ENCODE peak calls at places on chromosomes 12 and 14, in six cellular contexts. E is astrocyte, G is left ventricle myocardium inferior, F is ovary, T is neural progenitor cell, Z is vagina. R is an unnamed sample. For H3K4me1, the result is how much of the 10 kb centered on the place peaks cover.

GRCh38 chr14:73058923-73059311 is 583 bp downstream of the RBM25 start:
- DNase-seq in E (peak), G (peak), F (no peak), T (peak), Z (no peak), R (no peak)

GRCh38 chr12:87809916-87810315 is 219.3 kb downstream of the C12orf50 start:
- DNase-seq in E (peak), G (no peak), F (no peak), T (no peak), Z (no peak), R (no peak)

GRCh38 chr12:401235-402126 is at the start of gene CCDC77:
- DNase-seq in E (peak), G (peak), F (peak), T (peak), Z (no peak), R (peak)

GRCh38 chr12:12714276-12715001 is 2.7 kb upstream of the CDKN1B start:
- DNase-seq in E (peak), G (no peak), F (no peak), T (peak), Z (no peak), R (peak)

GRCh38 chr12:47791351-47791746 is 18.3 kb downstream of the SLC48A1 start:
- DNase-seq in E (no peak), G (peak), F (no peak), T (no peak), Z (no peak), R (no peak)

GRCh38 chr12:46627686-46628085 is 198.1 kb downstream of the SLC38A4 start:
- DNase-seq in E (peak), G (no peak), F (no peak), T (no peak), Z (no peak), R (no peak)

GRCh38 chr12:46835785-46836184 is 10.0 kb upstream of the SLC38A4 start:
- DNase-seq in E (no peak), G (no peak), F (no peak), T (no peak), Z (no peak), R (no peak)

GRCh38 chr12:131674373-131674772 is 36.5 kb upstream of the SFSWAP start:
- DNase-seq in E (no peak), G (no peak), F (no peak), T (no peak), Z (no peak), R (peak)

GRCh38 chr12:45670339-45671065 is 59.0 kb upstream of the ARID2 start:
- DNase-seq in E (no peak), G (no peak), F (no peak), T (no peak), Z (no peak), R (no peak)

GRCh38 chr14:99755629-99756603 is 37.3 kb upstream of the EML1 start:
- DNase-seq in E (peak), G (peak), F (peak), T (no peak), Z (no peak), R (peak)

GRCh38 chr12:93003540-93004239 is 74.6 kb upstream of the EEA1 start:
- DNase-seq in E (no peak), G (no peak), F (no peak), T (no peak), Z (no peak), R (no peak)

GRCh38 chr12:32419520-32419960 is 20.2 kb downstream of the FGD4 start:
- DNase-seq in E (peak), G (no peak), F (no peak), T (no peak), Z (no peak), R (peak)

GRCh38 chr12:121975029-121975428 is 46.7 kb upstream of the BCL7A start:
- DNase-seq in E (no peak), G (no peak), F (no peak), T (peak), Z (no peak), R (no peak)

GRCh38 chr14:99518441-99519346 is 37.5 kb downstream of the CCNK start:
- DNase-seq in E (no peak), G (peak), F (peak), T (peak), Z (no peak), R (peak)

GRCh38 chr14:69620211-69620611 is 8.8 kb downstream of the SUSD6 start:
- DNase-seq in E (peak), G (no peak), F (no peak), T (no peak), Z (no peak), R (no peak)

GRCh38 chr12:56990648-56991318 is 15.6 kb downstream of the ZBTB39 start:
- DNase-seq in E (no peak), G (no peak), F (no peak), T (no peak), Z (peak), R (no peak)

GRCh38 chr12:77813558-77813957 is 17.1 kb upstream of the NAV3 start:
- DNase-seq in E (no peak), G (no peak), F (no peak), T (no peak), Z (no peak), R (no peak)

GRCh38 chr14:29927596-29928341 is at the start of gene PRKD1:
- DNase-seq in E (peak), G (peak), F (peak), T (peak), Z (no peak), R (peak)

GRCh38 chr14:95536036-95536577 is 1.3 kb downstream of the GLRX5 start:
- DNase-seq in E (no peak), G (no peak), F (no peak), T (peak), Z (no peak), R (no peak)

GRCh38 chr14:64186231-64187129 is 107.7 kb downstream of the ESR2 start:
- DNase-seq in E (no peak), G (no peak), F (no peak), T (peak), Z (no peak), R (no peak)

GRCh38 chr12:11762723-11763326 is 113.4 kb downstream of the ETV6 start:
- DNase-seq in E (no peak), G (no peak), F (no peak), T (no peak), Z (no peak), R (no peak)

GRCh38 chr14:92529895-92530294 is 16.3 kb downstream of the RIN3 start:
- DNase-seq in E (no peak), G (no peak), F (no peak), T (no peak), Z (no peak), R (no peak)

GRCh38 chr12:111451649-111452129 is 46.0 kb downstream of the SH2B3 start:
- DNase-seq in E (no peak), G (no peak), F (no peak), T (peak), Z (no peak), R (no peak)

GRCh38 chr14:60514378-60515243 is 5.7 kb downstream of the SIX6 start:
- DNase-seq in E (peak), G (no peak), F (no peak), T (peak), Z (no peak), R (peak)

GRCh38 chr12:47844264-47845020 is 24.7 kb upstream of the HDAC7 start:
- DNase-seq in E (no peak), G (no peak), F (no peak), T (no peak), Z (no peak), R (peak)

GRCh38 chr12:91138337-91138905 is 27.1 kb upstream of the LUM start:
- DNase-seq in E (no peak), G (peak), F (peak), T (peak), Z (no peak), R (no peak)

GRCh38 chr14:100765991-100766390 is 39.3 kb downstream of the DLK1 start:
- DNase-seq in E (no peak), G (no peak), F (no peak), T (no peak), Z (no peak), R (peak)

GRCh38 chr12:1634590-1635191 is 5.7 kb downstream of the WNT5B start:
- DNase-seq in E (peak), G (peak), F (peak), T (peak), Z (no peak), R (peak)

GRCh38 chr12:42749239-42749638 is 159.7 kb upstream of the PRICKLE1 start:
- DNase-seq in E (no peak), G (no peak), F (no peak), T (no peak), Z (no peak), R (no peak)

GRCh38 chr14:58297412-58297761 is 968 bp upstream of the ARID4A start:
- DNase-seq in E (peak), G (no peak), F (no peak), T (peak), Z (no peak), R (peak)

GRCh38 chr14:102699416-102700110 is 77.7 kb upstream of the TRAF3 start:
- DNase-seq in E (no peak), G (no peak), F (no peak), T (no peak), Z (no peak), R (no peak)

GRCh38 chr12:22657538-22657937 is 32.6 kb downstream of the ETNK1 start:
- DNase-seq in E (peak), G (no peak), F (no peak), T (no peak), Z (no peak), R (no peak)

GRCh38 chr12:108304633-108305032 is 34.5 kb downstream of the CMKLR1 start:
- DNase-seq in E (peak), G (no peak), F (no peak), T (no peak), Z (no peak), R (no peak)

GRCh38 chr12:90244232-90244631 is 535.6 kb upstream of the ATP2B1 start:
- DNase-seq in E (no peak), G (no peak), F (no peak), T (no peak), Z (no peak), R (no peak)

GRCh38 chr12:31007153-31007495 is 66.5 kb upstream of the DDX11 start:
- DNase-seq in E (no peak), G (no peak), F (no peak), T (no peak), Z (no peak), R (no peak)
- H3K4me1 ChIP-seq in E (under half), G (under half), F (under half), T (under half), Z (under half), R (under half)

DNA sequence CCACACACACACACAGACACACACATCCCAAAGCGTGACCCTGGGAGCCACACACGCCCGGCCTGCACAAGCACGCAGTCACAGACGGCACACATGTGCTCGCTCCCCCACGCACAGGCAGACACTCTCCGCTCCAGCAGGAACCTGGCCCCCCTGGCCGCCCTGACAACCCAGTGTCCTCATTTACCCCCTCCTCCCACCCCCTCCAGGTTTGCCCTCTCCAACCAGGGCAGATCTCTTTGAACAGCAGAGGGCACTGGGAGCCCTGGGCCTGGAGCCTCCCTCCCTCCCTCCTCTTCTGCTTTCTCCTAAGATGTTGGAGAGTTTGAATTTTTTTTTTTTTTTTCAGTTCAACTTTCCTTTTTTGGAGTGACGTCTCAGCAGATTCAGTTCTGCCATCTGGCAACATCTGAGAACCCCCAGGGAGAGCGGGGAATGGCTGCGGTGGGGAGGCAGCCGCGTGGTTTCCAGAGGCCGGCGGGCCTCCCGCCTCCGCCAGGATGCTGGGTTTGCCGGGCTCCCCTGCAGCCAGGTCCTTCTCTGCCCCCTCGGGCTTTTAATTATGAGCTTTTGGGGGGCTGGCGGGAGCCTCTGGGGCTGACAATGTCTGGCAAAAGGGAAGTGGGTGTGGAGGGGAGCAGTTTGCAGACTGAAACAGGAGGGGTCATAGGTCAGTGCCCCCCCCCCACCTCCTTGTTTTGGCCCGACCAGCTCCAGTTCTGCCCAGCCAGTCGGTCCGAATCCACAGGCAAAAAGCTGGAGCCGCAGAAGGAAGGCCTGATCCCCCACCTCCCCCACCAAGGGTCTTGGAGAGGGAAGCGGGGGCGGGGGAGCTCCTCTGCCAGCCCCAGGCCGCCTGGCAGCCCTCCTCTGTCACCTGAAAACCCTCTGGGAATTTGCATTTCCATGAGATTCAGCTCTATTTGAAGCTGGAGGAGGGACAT is 1.3 kb upstream of the NCOR2 start:
- DNase-seq in E (peak), G (peak), F (peak), T (peak), Z (no peak), R (peak)
- TF ChIP-seq CTCF in E (no peak), G (peak), F (no peak), T (peak), Z (no peak), R (peak)

GRCh38 chr12:79886917-79887519 is 47.9 kb downstream of the PPP1R12A start:
- DNase-seq in E (peak), G (no peak), F (no peak), T (peak), Z (no peak), R (no peak)

GRCh38 chr12:79883216-79883615 is 51.7 kb downstream of the PPP1R12A start:
- DNase-seq in E (peak), G (no peak), F (no peak), T (no peak), Z (no peak), R (no peak)

GRCh38 chr12:79885956-79886490 is 48.9 kb downstream of the PPP1R12A start:
- DNase-seq in E (no peak), G (no peak), F (no peak), T (no peak), Z (no peak), R (no peak)

GRCh38 chr12:79881351-79881750 is 53.5 kb downstream of the PPP1R12A start:
- DNase-seq in E (no peak), G (no peak), F (no peak), T (no peak), Z (no peak), R (no peak)

GRCh38 chr12:79884401-79885006 is 50.4 kb downstream of the PPP1R12A start:
- DNase-seq in E (no peak), G (no peak), F (no peak), T (no peak), Z (no peak), R (no peak)
- H3K27ac ChIP-seq in E (peak), G (no peak), F (no peak), T (no peak), Z (no peak), R (no peak)

DNA sequence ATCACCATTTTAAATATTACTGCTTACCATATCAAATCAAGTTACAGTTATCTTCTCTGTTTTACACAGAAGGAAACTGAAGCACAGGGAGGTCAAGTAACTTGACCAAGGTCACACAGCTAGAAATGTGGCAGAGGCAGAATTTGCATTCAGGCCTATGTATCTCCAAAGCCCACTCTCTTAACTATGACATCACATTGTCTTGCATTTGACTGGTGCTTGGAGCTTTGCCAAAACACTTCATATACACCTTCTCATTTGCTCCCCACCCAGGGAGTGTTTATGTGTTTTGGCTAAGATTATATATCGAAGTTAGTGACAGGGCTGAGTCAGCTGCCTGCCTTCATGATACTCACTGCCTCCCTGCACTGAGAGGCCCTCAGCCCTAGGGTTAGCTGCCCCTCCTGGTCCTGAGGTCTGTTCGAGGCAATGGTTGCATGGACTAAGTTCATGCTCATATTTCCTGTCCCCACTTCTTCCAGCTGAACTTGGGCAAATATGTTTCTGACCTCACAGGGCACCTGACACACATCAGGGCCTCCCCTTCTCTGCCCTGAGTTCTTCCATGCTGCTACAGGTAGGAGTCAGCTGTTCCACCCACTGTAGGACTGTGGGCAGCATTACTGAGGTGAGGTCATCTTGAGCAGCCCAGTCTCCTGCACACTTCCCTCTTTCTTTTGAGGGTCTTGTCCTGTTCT is 1.8 kb downstream of the GALNT6 start:
- DNase-seq in E (peak), G (no peak), F (no peak), T (no peak), Z (no peak), R (no peak)
- H3K4me1 ChIP-seq in E (under half), G (under half), F (under half), T (under half), Z (under half), R (under half)

DNA sequence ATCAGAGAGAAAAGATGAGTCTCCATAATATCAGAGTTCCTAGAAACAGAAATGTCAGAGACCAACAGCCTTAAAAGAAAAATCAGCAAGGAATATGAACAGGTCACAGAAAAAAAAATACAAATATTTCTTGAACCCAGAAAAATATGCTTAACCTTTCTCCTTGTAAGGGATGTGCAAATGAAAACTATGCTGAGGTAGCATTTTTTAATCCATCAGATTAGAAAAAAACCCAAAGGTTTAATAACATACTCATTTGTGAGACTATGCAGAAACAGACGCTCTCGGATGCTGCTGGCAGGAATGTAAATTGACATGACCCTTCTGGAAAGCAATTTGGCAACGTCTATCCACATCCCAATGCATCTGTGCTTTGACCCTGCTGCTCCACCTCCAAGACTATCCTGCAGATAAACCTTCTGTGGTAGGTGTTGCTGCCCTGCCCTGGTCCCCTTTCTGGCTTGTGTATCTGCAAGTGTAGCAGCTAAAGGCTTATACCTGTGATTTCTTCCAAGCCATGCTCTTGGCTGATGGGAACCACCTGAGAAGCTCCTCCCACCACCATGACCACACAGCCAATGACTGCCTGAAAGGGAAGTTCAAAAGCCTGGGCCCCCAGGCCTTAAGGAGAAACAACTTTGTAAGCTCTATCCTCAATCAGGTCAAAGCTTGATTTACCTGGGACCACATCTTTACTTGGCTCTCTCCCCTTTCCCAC is 49.4 kb downstream of the LTBP2 start:
- DNase-seq in E (no peak), G (no peak), F (no peak), T (no peak), Z (no peak), R (no peak)
- TF ChIP-seq CTCF in E (no peak), G (no peak), F (no peak), T (no peak), Z (no peak), R (no peak)

DNA sequence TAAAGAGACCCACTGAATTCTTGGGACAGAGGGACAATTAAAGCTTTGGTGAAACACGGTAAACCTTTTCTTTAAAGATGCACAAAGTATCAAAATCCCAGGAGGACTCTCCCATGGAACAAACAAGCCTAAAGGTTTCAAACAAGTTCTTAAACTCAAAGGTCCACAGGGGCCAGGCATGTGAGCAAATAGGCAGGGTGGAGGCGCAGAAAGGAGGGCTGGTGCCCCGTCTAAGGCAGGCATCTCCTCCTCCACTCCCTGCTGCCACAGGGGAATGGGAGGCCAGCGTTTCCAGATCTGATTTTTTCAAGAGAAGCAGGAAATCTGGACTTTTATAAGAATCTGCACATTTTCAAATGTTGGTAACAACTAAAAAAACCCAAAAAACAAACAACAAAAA is 7.6 kb downstream of the RPS6KL1 start:
- DNase-seq in E (no peak), G (no peak), F (no peak), T (no peak), Z (no peak), R (no peak)
- H3K27ac ChIP-seq in E (no peak), G (peak), F (no peak), T (no peak), Z (peak), R (no peak)

R was measured in upper lobe of right lung.